ENCODE peak calls at places on chromosome 6, in nine cellular contexts. Z is amniotic epithelial cell; J is adipocyte; L is upper lobe of left lung; Q is stimulated activated CD4-positive, alpha-beta T cell treated with anti-CD3 and anti-CD28 coated beads, Interleukin-4, amount 100 ng/mL, for 1 hour; U is glutamatergic neuron; H is HCEC 1CT; G is skeletal muscle cell; P is iris pigment epithelial cell. E is an unnamed sample.

GRCh38 chr6:3813918-3814317 is 35.3 kb upstream of the FAM50B start:
- DNase-seq in Z (no peak), J (no peak), L (peak), Q (no peak), U (no peak), H (no peak), G (no peak), P (no peak), E (no peak)

GRCh38 chr6:55901765-55902164 is 26.4 kb upstream of the BMP5 start:
- DNase-seq in Z (no peak), J (no peak), L (no peak), Q (no peak), U (no peak), H (no peak), G (no peak), P (no peak), E (no peak)

GRCh38 chr6:27478706-27479318 is 5.9 kb upstream of the ZNF184 start:
- DNase-seq in Z (peak), J (peak), L (no peak), Q (peak), U (peak), H (peak), G (peak), P (peak), E (peak)

GRCh38 chr6:21905531-21905930 is 312.0 kb downstream of the SOX4 start:
- DNase-seq in Z (no peak), J (no peak), L (no peak), Q (no peak), U (no peak), H (no peak), G (no peak), P (no peak), E (no peak)

GRCh38 chr6:118562959-118563358 is 14.9 kb downstream of the PLN start:
- DNase-seq in Z (peak), J (peak), L (no peak), Q (no peak), U (no peak), H (peak), G (no peak), P (peak), E (no peak)

GRCh38 chr6:39280247-39280731 is 33.9 kb downstream of the KCNK17 start:
- DNase-seq in Z (no peak), J (no peak), L (peak), Q (no peak), U (no peak), H (no peak), G (no peak), P (no peak), E (peak)

GRCh38 chr6:147709396-147710272 is 201.1 kb downstream of the SAMD5 start:
- DNase-seq in Z (no peak), J (no peak), L (no peak), Q (no peak), U (no peak), H (no peak), G (no peak), P (no peak), E (no peak)

GRCh38 chr6:6560909-6561308 is 27.6 kb upstream of the LY86 start:
- DNase-seq in Z (no peak), J (no peak), L (no peak), Q (no peak), U (no peak), H (no peak), G (no peak), P (no peak), E (no peak)

GRCh38 chr6:167092672-167093339 is 30.1 kb upstream of the CCR6 start:
- DNase-seq in Z (no peak), J (no peak), L (no peak), Q (no peak), U (no peak), H (no peak), G (no peak), P (no peak), E (no peak)

GRCh38 chr6:84059082-84059481 is 25.5 kb downstream of the MRAP2 start:
- DNase-seq in Z (no peak), J (no peak), L (no peak), Q (no peak), U (no peak), H (no peak), G (no peak), P (no peak), E (no peak)

GRCh38 chr6:151240036-151240685 is 394 bp downstream of the AKAP12 start:
- DNase-seq in Z (peak), J (peak), L (peak), Q (peak), U (peak), H (peak), G (peak), P (peak), E (peak)

GRCh38 chr6:41159415-41160082 is 3.4 kb downstream of the TREM2 start:
- DNase-seq in Z (no peak), J (peak), L (peak), Q (no peak), U (no peak), H (no peak), G (no peak), P (no peak), E (no peak)

GRCh38 chr6:157982297-157982579 is 575 bp downstream of the SYNJ2 start:
- DNase-seq in Z (no peak), J (peak), L (no peak), Q (peak), U (peak), H (peak), G (no peak), P (peak), E (peak)

GRCh38 chr6:50098306-50098705 is 48.6 kb upstream of the DEFB112 start:
- DNase-seq in Z (no peak), J (no peak), L (no peak), Q (no peak), U (no peak), H (no peak), G (no peak), P (no peak), E (no peak)

GRCh38 chr6:67683960-67684359 is 951.1 kb upstream of the ADGRB3 start:
- DNase-seq in Z (peak), J (peak), L (no peak), Q (no peak), U (no peak), H (peak), G (peak), P (peak), E (peak)

GRCh38 chr6:88358846-88359245 is 192.7 kb upstream of the CNR1 start:
- DNase-seq in Z (peak), J (no peak), L (no peak), Q (no peak), U (no peak), H (peak), G (no peak), P (peak), E (peak)

GRCh38 chr6:132179955-132180354 is 221.3 kb downstream of the MOXD1 start:
- DNase-seq in Z (no peak), J (no peak), L (no peak), Q (no peak), U (no peak), H (no peak), G (no peak), P (no peak), E (no peak)

GRCh38 chr6:40324206-40324605 is 263.0 kb downstream of the LRFN2 start:
- DNase-seq in Z (no peak), J (no peak), L (no peak), Q (no peak), U (no peak), H (no peak), G (no peak), P (no peak), E (no peak)

GRCh38 chr6:15242937-15243614 is 2.8 kb upstream of the JARID2 start:
- DNase-seq in Z (no peak), J (no peak), L (no peak), Q (no peak), U (no peak), H (no peak), G (no peak), P (no peak), E (no peak)

GRCh38 chr6:82182756-82183155 is 64.8 kb downstream of the IBTK start:
- DNase-seq in Z (peak), J (peak), L (no peak), Q (no peak), U (no peak), H (peak), G (no peak), P (peak), E (peak)

GRCh38 chr6:108113557-108114519 is 39.3 kb upstream of the OSTM1 start:
- DNase-seq in Z (peak), J (peak), L (peak), Q (no peak), U (peak), H (peak), G (no peak), P (peak), E (peak)

GRCh38 chr6:10733151-10733715 is 10.4 kb downstream of the TMEM14C start:
- DNase-seq in Z (peak), J (no peak), L (no peak), Q (no peak), U (no peak), H (no peak), G (peak), P (no peak), E (no peak)

GRCh38 chr6:98716341-98716740 is 118.0 kb upstream of the POU3F2 start:
- DNase-seq in Z (no peak), J (no peak), L (no peak), Q (no peak), U (peak), H (no peak), G (no peak), P (no peak), E (no peak)

GRCh38 chr6:98808522-98809210 is 25.7 kb upstream of the POU3F2 start:
- DNase-seq in Z (no peak), J (no peak), L (no peak), Q (no peak), U (no peak), H (no peak), G (no peak), P (peak), E (no peak)

GRCh38 chr6:41191569-41191968 is 9.4 kb downstream of the TREML2 start:
- DNase-seq in Z (peak), J (peak), L (peak), Q (peak), U (peak), H (peak), G (no peak), P (peak), E (peak)

GRCh38 chr6:157427969-157428368 is 47.0 kb downstream of the ZDHHC14 start:
- DNase-seq in Z (no peak), J (no peak), L (no peak), Q (no peak), U (no peak), H (no peak), G (no peak), P (no peak), E (no peak)

GRCh38 chr6:158485411-158485810 is 74.5 kb upstream of the TMEM181 start:
- DNase-seq in Z (no peak), J (no peak), L (no peak), Q (no peak), U (no peak), H (peak), G (no peak), P (no peak), E (peak)

GRCh38 chr6:16585805-16586204 is 175.5 kb downstream of the ATXN1 start:
- DNase-seq in Z (peak), J (no peak), L (no peak), Q (no peak), U (no peak), H (no peak), G (peak), P (peak), E (peak)

GRCh38 chr6:139017227-139017626 is 11.3 kb upstream of the ABRACL start:
- DNase-seq in Z (no peak), J (no peak), L (no peak), Q (no peak), U (no peak), H (no peak), G (no peak), P (no peak), E (no peak)

GRCh38 chr6:27809939-27810767 is 102.0 kb downstream of the OR2B2 start:
- DNase-seq in Z (peak), J (peak), L (peak), Q (peak), U (peak), H (peak), G (peak), P (peak), E (peak)

GRCh38 chr6:69391106-69391505 is 405.7 kb downstream of the LMBRD1 start:
- DNase-seq in Z (no peak), J (no peak), L (no peak), Q (no peak), U (no peak), H (no peak), G (no peak), P (no peak), E (no peak)

GRCh38 chr6:17066610-17067009 is 35.2 kb upstream of the STMND1 start:
- DNase-seq in Z (peak), J (no peak), L (no peak), Q (no peak), U (no peak), H (peak), G (no peak), P (no peak), E (peak)

GRCh38 chr6:38221236-38221635 is 401.7 kb downstream of the ZFAND3 start:
- DNase-seq in Z (no peak), J (no peak), L (no peak), Q (no peak), U (peak), H (no peak), G (no peak), P (no peak), E (no peak)

GRCh38 chr6:169070506-169071176 is 183.0 kb downstream of the THBS2 start:
- DNase-seq in Z (peak), J (peak), L (no peak), Q (no peak), U (no peak), H (peak), G (peak), P (peak), E (peak)

GRCh38 chr6:14178083-14178445 is 60.5 kb downstream of the CD83 start:
- DNase-seq in Z (no peak), J (peak), L (no peak), Q (no peak), U (no peak), H (no peak), G (no peak), P (no peak), E (peak)

GRCh38 chr6:36427781-36428345 is 14.8 kb downstream of the PXT1 start:
- DNase-seq in Z (peak), J (peak), L (no peak), Q (no peak), U (no peak), H (peak), G (no peak), P (peak), E (peak)

E was measured in EL.